ENCODE peak calls at places on chromosomes 2 and 18, in ten cellular contexts. One of them, this sample, is unnamed. For H3K4me1 and H3K36me3, the result is how much of the 10 kb centered on the place peaks cover.

GRCh38 chr2:26559044-26559405 is 81.1 kb upstream of the OTOF start:
- DNase-seq in mesendoderm: no peak
- DNase-seq in right lobe of liver: peak
- DNase-seq in fibroblast of lung: no peak
- DNase-seq in mucosa of descending colon: no peak
- DNase-seq in ascending aorta: peak
- DNase-seq in naive thymus-derived CD4-positive, alpha-beta T cell: no peak
- DNase-seq in lower lobe of right lung: no peak
- DNase-seq in MM.1S: no peak
- DNase-seq in esophagus muscularis mucosa: no peak
- DNase-seq in this sample: no peak

GRCh38 chr18:68504441-68505221 is 210.3 kb downstream of the TMX3 start:
- DNase-seq in mesendoderm: no peak
- DNase-seq in right lobe of liver: no peak
- DNase-seq in fibroblast of lung: no peak
- DNase-seq in mucosa of descending colon: no peak
- DNase-seq in ascending aorta: no peak
- DNase-seq in naive thymus-derived CD4-positive, alpha-beta T cell: no peak
- DNase-seq in lower lobe of right lung: no peak
- DNase-seq in MM.1S: no peak
- DNase-seq in esophagus muscularis mucosa: no peak
- DNase-seq in this sample: no peak

GRCh38 chr2:70141754-70142589 is 48.8 kb downstream of the C2orf42 start:
- DNase-seq in mesendoderm: peak
- DNase-seq in right lobe of liver: peak
- DNase-seq in fibroblast of lung: peak
- DNase-seq in mucosa of descending colon: no peak
- DNase-seq in ascending aorta: no peak
- DNase-seq in naive thymus-derived CD4-positive, alpha-beta T cell: no peak
- DNase-seq in lower lobe of right lung: peak
- DNase-seq in MM.1S: no peak
- DNase-seq in esophagus muscularis mucosa: no peak
- DNase-seq in this sample: peak

GRCh38 chr2:240127911-240128607 is 8.0 kb downstream of the COPS9 start:
- DNase-seq in mesendoderm: no peak
- DNase-seq in right lobe of liver: no peak
- DNase-seq in fibroblast of lung: no peak
- DNase-seq in mucosa of descending colon: no peak
- DNase-seq in ascending aorta: peak
- DNase-seq in naive thymus-derived CD4-positive, alpha-beta T cell: no peak
- DNase-seq in lower lobe of right lung: no peak
- DNase-seq in MM.1S: no peak
- DNase-seq in esophagus muscularis mucosa: no peak
- DNase-seq in this sample: peak

GRCh38 chr2:90069290-90069894 is 1377.9 kb downstream of the RPIA start:
- DNase-seq in mesendoderm: peak
- DNase-seq in right lobe of liver: peak
- DNase-seq in fibroblast of lung: no peak
- DNase-seq in mucosa of descending colon: peak
- DNase-seq in ascending aorta: no peak
- DNase-seq in naive thymus-derived CD4-positive, alpha-beta T cell: no peak
- DNase-seq in lower lobe of right lung: peak
- DNase-seq in MM.1S: peak
- DNase-seq in esophagus muscularis mucosa: no peak
- DNase-seq in this sample: peak

GRCh38 chr2:102149243-102149642 is 6.7 kb downstream of the IL1R1 start:
- DNase-seq in mesendoderm: no peak
- DNase-seq in right lobe of liver: no peak
- DNase-seq in fibroblast of lung: no peak
- DNase-seq in mucosa of descending colon: no peak
- DNase-seq in ascending aorta: no peak
- DNase-seq in naive thymus-derived CD4-positive, alpha-beta T cell: no peak
- DNase-seq in lower lobe of right lung: no peak
- DNase-seq in MM.1S: no peak
- DNase-seq in esophagus muscularis mucosa: no peak
- DNase-seq in this sample: no peak

GRCh38 chr2:222797308-222797707 is 63.5 kb upstream of the ACSL3 start:
- DNase-seq in mesendoderm: peak
- DNase-seq in right lobe of liver: no peak
- DNase-seq in fibroblast of lung: peak
- DNase-seq in mucosa of descending colon: no peak
- DNase-seq in ascending aorta: no peak
- DNase-seq in naive thymus-derived CD4-positive, alpha-beta T cell: peak
- DNase-seq in lower lobe of right lung: no peak
- DNase-seq in MM.1S: no peak
- DNase-seq in esophagus muscularis mucosa: no peak
- DNase-seq in this sample: no peak

GRCh38 chr2:196131384-196131861 is 40.0 kb downstream of the STK17B start:
- DNase-seq in mesendoderm: peak
- DNase-seq in right lobe of liver: no peak
- DNase-seq in fibroblast of lung: peak
- DNase-seq in mucosa of descending colon: peak
- DNase-seq in ascending aorta: no peak
- DNase-seq in naive thymus-derived CD4-positive, alpha-beta T cell: no peak
- DNase-seq in lower lobe of right lung: peak
- DNase-seq in MM.1S: peak
- DNase-seq in esophagus muscularis mucosa: no peak
- DNase-seq in this sample: peak

GRCh38 chr2:150476809-150477302 is 10.6 kb downstream of the RND3 start:
- DNase-seq in mesendoderm: no peak
- DNase-seq in right lobe of liver: no peak
- DNase-seq in fibroblast of lung: no peak
- DNase-seq in mucosa of descending colon: peak
- DNase-seq in ascending aorta: no peak
- DNase-seq in naive thymus-derived CD4-positive, alpha-beta T cell: no peak
- DNase-seq in lower lobe of right lung: no peak
- DNase-seq in MM.1S: no peak
- DNase-seq in esophagus muscularis mucosa: no peak
- DNase-seq in this sample: peak

GRCh38 chr18:69585696-69586095 is 185.0 kb downstream of the DOK6 start:
- DNase-seq in mesendoderm: no peak
- DNase-seq in right lobe of liver: no peak
- DNase-seq in fibroblast of lung: no peak
- DNase-seq in mucosa of descending colon: no peak
- DNase-seq in ascending aorta: no peak
- DNase-seq in naive thymus-derived CD4-positive, alpha-beta T cell: no peak
- DNase-seq in lower lobe of right lung: no peak
- DNase-seq in MM.1S: no peak
- DNase-seq in esophagus muscularis mucosa: no peak
- DNase-seq in this sample: no peak

GRCh38 chr2:218272531-218273212 is 2.4 kb downstream of the PNKD start:
- DNase-seq in mesendoderm: peak
- DNase-seq in right lobe of liver: peak
- DNase-seq in fibroblast of lung: peak
- DNase-seq in mucosa of descending colon: peak
- DNase-seq in ascending aorta: peak
- DNase-seq in naive thymus-derived CD4-positive, alpha-beta T cell: peak
- DNase-seq in lower lobe of right lung: peak
- DNase-seq in MM.1S: peak
- DNase-seq in esophagus muscularis mucosa: peak
- DNase-seq in this sample: peak

GRCh38 chr2:60386436-60386835 is 167.0 kb downstream of the BCL11A start:
- DNase-seq in mesendoderm: no peak
- DNase-seq in right lobe of liver: no peak
- DNase-seq in fibroblast of lung: no peak
- DNase-seq in mucosa of descending colon: no peak
- DNase-seq in ascending aorta: no peak
- DNase-seq in naive thymus-derived CD4-positive, alpha-beta T cell: no peak
- DNase-seq in lower lobe of right lung: no peak
- DNase-seq in MM.1S: no peak
- DNase-seq in esophagus muscularis mucosa: no peak
- DNase-seq in this sample: no peak

GRCh38 chr2:60392014-60392391 is 161.5 kb downstream of the BCL11A start:
- DNase-seq in mesendoderm: no peak
- DNase-seq in right lobe of liver: no peak
- DNase-seq in fibroblast of lung: no peak
- DNase-seq in mucosa of descending colon: no peak
- DNase-seq in ascending aorta: no peak
- DNase-seq in naive thymus-derived CD4-positive, alpha-beta T cell: no peak
- DNase-seq in lower lobe of right lung: no peak
- DNase-seq in MM.1S: no peak
- DNase-seq in esophagus muscularis mucosa: no peak
- DNase-seq in this sample: no peak

GRCh38 chr2:60385648-60386047 is 167.8 kb downstream of the BCL11A start:
- DNase-seq in mesendoderm: no peak
- DNase-seq in right lobe of liver: no peak
- DNase-seq in fibroblast of lung: no peak
- DNase-seq in mucosa of descending colon: no peak
- DNase-seq in ascending aorta: no peak
- DNase-seq in naive thymus-derived CD4-positive, alpha-beta T cell: no peak
- DNase-seq in lower lobe of right lung: no peak
- DNase-seq in MM.1S: no peak
- DNase-seq in esophagus muscularis mucosa: no peak
- DNase-seq in this sample: no peak

GRCh38 chr2:60394467-60394866 is 159.0 kb downstream of the BCL11A start:
- DNase-seq in mesendoderm: no peak
- DNase-seq in right lobe of liver: no peak
- DNase-seq in fibroblast of lung: no peak
- DNase-seq in mucosa of descending colon: no peak
- DNase-seq in ascending aorta: no peak
- DNase-seq in naive thymus-derived CD4-positive, alpha-beta T cell: no peak
- DNase-seq in lower lobe of right lung: no peak
- DNase-seq in MM.1S: no peak
- DNase-seq in esophagus muscularis mucosa: no peak
- DNase-seq in this sample: no peak

GRCh38 chr2:60391250-60392013 is 162.0 kb downstream of the BCL11A start:
- DNase-seq in mesendoderm: no peak
- DNase-seq in right lobe of liver: no peak
- DNase-seq in fibroblast of lung: no peak
- DNase-seq in mucosa of descending colon: no peak
- DNase-seq in ascending aorta: no peak
- DNase-seq in naive thymus-derived CD4-positive, alpha-beta T cell: no peak
- DNase-seq in lower lobe of right lung: no peak
- DNase-seq in MM.1S: no peak
- DNase-seq in esophagus muscularis mucosa: no peak
- DNase-seq in this sample: no peak
- H3K4me1 ChIP-seq in mesendoderm: under half
- H3K4me1 ChIP-seq in right lobe of liver: under half
- H3K4me1 ChIP-seq in fibroblast of lung: under half
- H3K4me1 ChIP-seq in mucosa of descending colon: under half
- H3K4me1 ChIP-seq in ascending aorta: under half
- H3K4me1 ChIP-seq in naive thymus-derived CD4-positive, alpha-beta T cell: under half
- H3K4me1 ChIP-seq in lower lobe of right lung: under half
- H3K4me1 ChIP-seq in MM.1S: under half
- H3K4me1 ChIP-seq in esophagus muscularis mucosa: under half
- H3K4me1 ChIP-seq in this sample: under half

DNA sequence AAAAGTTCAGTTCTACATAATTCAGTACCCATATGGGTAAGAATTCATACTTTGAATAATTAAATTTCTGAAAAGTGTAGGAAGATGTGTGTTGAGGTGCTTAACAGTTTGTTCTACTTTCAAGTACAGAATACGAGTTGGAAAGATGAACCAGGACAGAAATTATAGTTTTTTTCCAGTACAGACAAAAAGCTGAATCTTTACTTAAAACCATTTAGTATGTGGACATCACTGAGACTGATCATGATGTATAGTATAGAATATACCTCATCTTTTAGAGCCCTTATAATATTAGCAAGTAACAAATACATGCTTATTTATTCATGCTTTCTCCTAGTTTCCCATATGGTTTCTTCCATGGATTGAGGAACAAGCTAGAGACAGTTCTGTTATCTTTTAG is 10.0 kb downstream of the DDX1 start:
- DNase-seq in mesendoderm: no peak
- DNase-seq in right lobe of liver: no peak
- DNase-seq in fibroblast of lung: no peak
- DNase-seq in mucosa of descending colon: no peak
- DNase-seq in ascending aorta: no peak
- DNase-seq in naive thymus-derived CD4-positive, alpha-beta T cell: no peak
- DNase-seq in lower lobe of right lung: no peak
- DNase-seq in MM.1S: no peak
- DNase-seq in esophagus muscularis mucosa: no peak
- DNase-seq in this sample: no peak
- H3K36me3 ChIP-seq in mesendoderm: under half
- H3K36me3 ChIP-seq in right lobe of liver: under half
- H3K36me3 ChIP-seq in fibroblast of lung: under half
- H3K36me3 ChIP-seq in mucosa of descending colon: under half
- H3K36me3 ChIP-seq in ascending aorta: half or more
- H3K36me3 ChIP-seq in naive thymus-derived CD4-positive, alpha-beta T cell: half or more
- H3K36me3 ChIP-seq in lower lobe of right lung: half or more
- H3K36me3 ChIP-seq in MM.1S: under half
- H3K36me3 ChIP-seq in esophagus muscularis mucosa: half or more
- H3K36me3 ChIP-seq in this sample: half or more

DNA sequence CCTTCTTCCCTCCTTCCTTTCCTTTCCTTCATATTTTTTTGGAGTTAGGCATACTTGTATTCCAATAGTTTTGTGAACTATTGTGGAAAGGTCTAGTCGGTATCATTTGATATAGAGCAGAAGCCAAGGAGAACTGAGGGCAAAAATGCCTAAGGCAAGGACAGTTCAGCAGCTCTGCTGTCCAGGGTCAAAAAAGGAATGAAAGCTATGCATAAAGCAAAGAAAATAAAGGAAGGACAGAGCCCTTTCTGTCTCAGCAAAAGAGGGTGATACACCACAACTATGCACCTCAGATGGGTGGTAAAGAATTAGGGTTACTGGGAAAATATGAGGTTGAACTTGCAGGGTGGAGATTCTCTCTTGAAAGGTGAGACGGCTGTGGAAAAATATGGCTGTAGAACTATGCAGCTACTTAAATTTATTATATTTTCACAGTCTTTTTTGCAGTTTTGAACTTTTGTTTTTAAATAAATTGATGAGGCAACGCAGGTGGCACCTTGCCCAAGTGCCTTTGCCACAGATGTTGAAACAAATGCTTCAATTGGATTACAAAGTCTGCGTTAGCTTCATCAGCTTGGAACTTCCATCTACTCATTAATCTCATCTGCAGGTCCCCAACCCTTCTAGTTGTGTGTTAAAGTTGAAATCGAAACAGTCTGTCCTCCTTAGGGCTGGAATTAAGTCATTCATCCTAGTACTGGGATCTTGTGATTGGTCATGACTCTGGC is 20.8 kb downstream of the LHCGR start:
- DNase-seq in mesendoderm: no peak
- DNase-seq in right lobe of liver: no peak
- DNase-seq in fibroblast of lung: peak
- DNase-seq in mucosa of descending colon: no peak
- DNase-seq in ascending aorta: no peak
- DNase-seq in naive thymus-derived CD4-positive, alpha-beta T cell: no peak
- DNase-seq in lower lobe of right lung: no peak
- DNase-seq in MM.1S: no peak
- DNase-seq in esophagus muscularis mucosa: no peak
- DNase-seq in this sample: peak
- H3K4me3 ChIP-seq in mesendoderm: no peak
- H3K4me3 ChIP-seq in right lobe of liver: no peak
- H3K4me3 ChIP-seq in fibroblast of lung: no peak
- H3K4me3 ChIP-seq in mucosa of descending colon: no peak
- H3K4me3 ChIP-seq in ascending aorta: no peak
- H3K4me3 ChIP-seq in naive thymus-derived CD4-positive, alpha-beta T cell: no peak
- H3K4me3 ChIP-seq in lower lobe of right lung: no peak
- H3K4me3 ChIP-seq in MM.1S: no peak
- H3K4me3 ChIP-seq in esophagus muscularis mucosa: no peak
- H3K4me3 ChIP-seq in this sample: no peak

DNA sequence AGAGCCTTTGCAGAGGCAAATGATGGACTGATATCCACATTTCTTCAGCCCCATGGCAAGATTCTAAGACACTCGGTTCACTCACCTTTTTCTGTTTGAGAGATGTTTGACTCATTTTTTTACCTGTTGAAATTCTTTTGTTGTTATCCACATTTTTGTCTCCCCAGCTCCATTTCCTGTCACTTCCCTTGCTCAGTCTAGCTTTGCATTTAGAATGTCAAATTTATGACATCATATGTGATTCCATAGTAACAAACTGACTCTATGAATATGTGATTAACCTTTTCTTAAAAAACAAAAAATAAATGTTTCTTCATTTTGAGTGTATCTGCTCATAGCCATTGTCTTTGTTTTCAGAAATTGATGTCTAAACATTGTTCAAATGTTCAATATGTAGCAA is at the start of gene NT5C1B:
- DNase-seq in mesendoderm: no peak
- DNase-seq in right lobe of liver: no peak
- DNase-seq in fibroblast of lung: no peak
- DNase-seq in mucosa of descending colon: no peak
- DNase-seq in ascending aorta: no peak
- DNase-seq in naive thymus-derived CD4-positive, alpha-beta T cell: no peak
- DNase-seq in lower lobe of right lung: no peak
- DNase-seq in MM.1S: no peak
- DNase-seq in esophagus muscularis mucosa: no peak
- DNase-seq in this sample: no peak
- H3K4me1 ChIP-seq in mesendoderm: under half
- H3K4me1 ChIP-seq in right lobe of liver: under half
- H3K4me1 ChIP-seq in fibroblast of lung: under half
- H3K4me1 ChIP-seq in mucosa of descending colon: under half
- H3K4me1 ChIP-seq in ascending aorta: under half
- H3K4me1 ChIP-seq in naive thymus-derived CD4-positive, alpha-beta T cell: under half
- H3K4me1 ChIP-seq in lower lobe of right lung: under half
- H3K4me1 ChIP-seq in MM.1S: under half
- H3K4me1 ChIP-seq in esophagus muscularis mucosa: under half
- H3K4me1 ChIP-seq in this sample: under half